ENCODE peak calls at places on chromosomes 7 and 10, in four cellular contexts. R, C, B and A are unnamed samples.

GRCh38 chr7:64893401-64893800 is 9.7 kb upstream of the ZNF273 start:
- DNase-seq in C (no peak), R (no peak), B (no peak), A (no peak)

GRCh38 chr7:128867842-128868623 is 5.4 kb downstream of the ATP6V1F start:
- DNase-seq in B (no peak), R (no peak), C (no peak), A (no peak)

GRCh38 chr10:86642499-86642898 is 11.8 kb upstream of the OPN4 start:
- DNase-seq in R (peak), C (peak), B (no peak), A (peak)

GRCh38 chr10:11504566-11505285 is 106.7 kb downstream of the USP6NL start:
- DNase-seq in R (no peak), C (no peak), B (no peak), A (no peak)

GRCh38 chr7:351256-351655 is 61.3 kb downstream of the FOXL3 start:
- DNase-seq in C (no peak), R (no peak), B (no peak), A (no peak)

GRCh38 chr7:12016439-12016838 is 184.4 kb upstream of the THSD7A start:
- DNase-seq in R (no peak), B (no peak), C (no peak), A (no peak)

GRCh38 chr7:108143658-108144420 is 13.7 kb upstream of the LAMB4 start:
- DNase-seq in R (no peak), C (no peak), B (no peak), A (no peak)

GRCh38 chr7:7916064-7916463 is 52.5 kb upstream of the GLCCI1 start:
- DNase-seq in B (no peak), C (no peak), R (no peak), A (no peak)

GRCh38 chr10:78212134-78212785 is 178.6 kb downstream of the RPS24 start:
- DNase-seq in R (no peak), C (peak), B (no peak), A (no peak)

GRCh38 chr10:49212783-49213182 is 24.6 kb upstream of the TMEM273 start:
- DNase-seq in B (no peak), R (no peak), C (no peak), A (no peak)

GRCh38 chr7:81173766-81174281 is 255.0 kb upstream of the SEMA3C start:
- DNase-seq in R (peak), C (peak), B (no peak), A (no peak)

GRCh38 chr7:116988363-116988989 is 35.2 kb downstream of the ST7 start:
- DNase-seq in C (no peak), R (no peak), B (no peak), A (no peak)

GRCh38 chr10:12847361-12847975 is 154.0 kb downstream of the CCDC3 start:
- DNase-seq in B (no peak), C (no peak), R (no peak), A (no peak)

GRCh38 chr10:6279540-6280267 is 77.0 kb downstream of the PFKFB3 start:
- DNase-seq in B (no peak), C (peak), R (no peak), A (peak)

GRCh38 chr7:105164751-105165150 is 150.7 kb downstream of the KMT2E start:
- DNase-seq in B (no peak), R (no peak), C (no peak), A (no peak)

GRCh38 chr7:77910124-77910523 is 111.6 kb downstream of the PHTF2 start:
- DNase-seq in R (peak), C (no peak), B (no peak), A (no peak)

GRCh38 chr10:8616166-8616565 is 561.7 kb downstream of the GATA3 start:
- DNase-seq in B (no peak), C (no peak), R (peak), A (no peak)

GRCh38 chr10:131963350-131963749 is 18.4 kb downstream of the BNIP3 start:
- DNase-seq in C (no peak), R (no peak), B (no peak), A (no peak)

GRCh38 chr7:140284062-140284461 is 107.3 kb upstream of the KDM7A start:
- DNase-seq in B (no peak), R (no peak), C (no peak), A (no peak)

GRCh38 chr7:988426-988911 is 5.5 kb downstream of the CYP2W1 start:
- DNase-seq in R (no peak), B (no peak), C (peak), A (no peak)

GRCh38 chr10:58239561-58240169 is 28.0 kb downstream of the IPMK start:
- DNase-seq in R (no peak), C (peak), B (no peak), A (no peak)

GRCh38 chr10:96984512-96985225 is 152.6 kb downstream of the LCOR start:
- DNase-seq in B (no peak), R (no peak), C (no peak), A (no peak)

GRCh38 chr7:47501406-47501805 is 80.5 kb downstream of the TNS3 start:
- DNase-seq in R (no peak), C (peak), B (no peak), A (peak)

GRCh38 chr7:98251251-98251843 is 685 bp downstream of the TECPR1 start:
- DNase-seq in C (peak), B (no peak), R (peak), A (no peak)

GRCh38 chr10:103273026-103273425 is 3.9 kb upstream of the INA start:
- DNase-seq in B (peak), R (no peak), C (peak), A (peak)

GRCh38 chr7:73966062-73966940 is 61.7 kb upstream of the ELN start:
- DNase-seq in R (no peak), C (no peak), B (no peak), A (no peak)

GRCh38 chr10:93208717-93209464 is 135.2 kb downstream of the CYP26A1 start:
- DNase-seq in B (no peak), R (no peak), C (peak), A (no peak)

GRCh38 chr10:44376504-44377099 is 8.3 kb downstream of the CXCL12 start:
- DNase-seq in B (no peak), C (peak), R (no peak), A (no peak)

GRCh38 chr7:133815677-133816210 is 311.4 kb upstream of the LRGUK start:
- DNase-seq in C (peak), B (no peak), R (no peak), A (peak)

GRCh38 chr10:129433266-129433665 is 33.8 kb upstream of the MGMT start:
- DNase-seq in B (no peak), R (no peak), C (no peak), A (no peak)

GRCh38 chr7:30471205-30471604 is 7.4 kb downstream of the NOD1 start:
- DNase-seq in R (no peak), B (no peak), C (no peak), A (no peak)

GRCh38 chr7:130930260-130930659 is 196.3 kb upstream of the KLF14 start:
- DNase-seq in B (no peak), R (no peak), C (no peak), A (no peak)

GRCh38 chr7:113100091-113100723 is 13.6 kb upstream of the GPR85 start:
- DNase-seq in B (no peak), R (peak), C (peak), A (no peak)

GRCh38 chr7:3998060-3998459 is 684.0 kb upstream of the FOXK1 start:
- DNase-seq in B (no peak), C (no peak), R (no peak), A (no peak)

GRCh38 chr7:118214051-118214832 is 10.3 kb upstream of the ANKRD7 start:
- DNase-seq in C (peak), B (peak), R (peak), A (peak)